ENCODE peak calls at places on chromosomes 11 and 22, in seven cellular contexts. C is psoas muscle; M is tibial nerve; V is SJCRH30; T is left ventricle myocardium inferior; X is colonic mucosa; N is effector memory CD4-positive, alpha-beta T cell. D is an unnamed sample.
A peak's percentile ranks its signal among the peaks of the same experiment; 100 is the strongest.

GRCh38 chr22:21100149-21101032 is 54.6 kb downstream of the LRRC74B start:
- DNase-seq in T (no peak), X (no peak), N (no peak), M (no peak), V (no peak), C (no peak), D (no peak)

GRCh38 chr11:58394195-58394594 is 12.5 kb downstream of the OR5B3 start:
- DNase-seq in N (no peak), V (peak; percentile 51), T (no peak), M (no peak), X (no peak), C (no peak), D (no peak)

GRCh38 chr22:28935140-28935539 is 51.8 kb downstream of the ZNRF3 start:
- DNase-seq in C (no peak), X (no peak), N (no peak), T (no peak), V (no peak), M (no peak), D (no peak)

GRCh38 chr11:64206457-64207246 is at the start of gene FERMT3:
- DNase-seq in M (peak; percentile 31), X (peak; percentile 83), C (peak; percentile 77), N (peak; percentile 48), T (peak; percentile 72), V (peak; percentile 20), D (no peak)

GRCh38 chr11:8227156-8228152 is 36.2 kb downstream of the LMO1 start:
- DNase-seq in T (no peak), N (no peak), V (no peak), X (no peak), M (no peak), C (no peak), D (no peak)

GRCh38 chr11:47257518-47258316 is at the start of gene NR1H3:
- DNase-seq in V (peak; percentile 84), N (no peak), X (peak; percentile 82), T (peak; percentile 86), C (peak; percentile 93), M (peak; percentile 78), D (peak; percentile 53)

GRCh38 chr11:27174026-27174425 is 133.4 kb downstream of the BBOX1 start:
- DNase-seq in N (no peak), V (no peak), M (no peak), T (no peak), X (no peak), C (no peak), D (no peak)

GRCh38 chr11:4074266-4074665 is 20.3 kb upstream of the RRM1 start:
- DNase-seq in X (no peak), C (peak; percentile 75), T (no peak), N (no peak), M (no peak), V (no peak), D (no peak)

GRCh38 chr11:3855808-3856491 is 486 bp downstream of the STIM1 start:
- DNase-seq in T (peak; percentile 56), M (no peak), X (peak; percentile 56), V (peak; percentile 52), N (peak; percentile 40), C (peak; percentile 87), D (peak; percentile 30)

GRCh38 chr22:44396021-44396726 is 83.4 kb upstream of the SHISAL1 start:
- DNase-seq in V (no peak), T (peak; percentile 7), M (no peak), N (no peak), C (peak; percentile 18), X (no peak), D (no peak)

GRCh38 chr22:30868663-30869385 is 99.8 kb downstream of the MORC2 start:
- DNase-seq in V (no peak), C (peak; percentile 46), T (no peak), X (no peak), M (no peak), N (no peak), D (no peak)

GRCh38 chr11:12202911-12203310 is 92.5 kb downstream of the MICAL2 start:
- DNase-seq in T (no peak), N (no peak), M (no peak), C (no peak), X (no peak), V (no peak), D (no peak)

GRCh38 chr11:12198261-12198925 is 88.0 kb downstream of the MICAL2 start:
- DNase-seq in N (no peak), T (no peak), C (no peak), X (no peak), M (no peak), V (no peak), D (no peak)

GRCh38 chr11:12201016-12201985 is 90.9 kb downstream of the MICAL2 start:
- DNase-seq in T (peak; percentile 72), X (no peak), M (no peak), N (no peak), C (no peak), V (no peak), D (no peak)

GRCh38 chr11:12199231-12199948 is 89.0 kb downstream of the MICAL2 start:
- DNase-seq in C (no peak), M (no peak), V (no peak), X (no peak), N (no peak), T (no peak), D (no peak)

DNA sequence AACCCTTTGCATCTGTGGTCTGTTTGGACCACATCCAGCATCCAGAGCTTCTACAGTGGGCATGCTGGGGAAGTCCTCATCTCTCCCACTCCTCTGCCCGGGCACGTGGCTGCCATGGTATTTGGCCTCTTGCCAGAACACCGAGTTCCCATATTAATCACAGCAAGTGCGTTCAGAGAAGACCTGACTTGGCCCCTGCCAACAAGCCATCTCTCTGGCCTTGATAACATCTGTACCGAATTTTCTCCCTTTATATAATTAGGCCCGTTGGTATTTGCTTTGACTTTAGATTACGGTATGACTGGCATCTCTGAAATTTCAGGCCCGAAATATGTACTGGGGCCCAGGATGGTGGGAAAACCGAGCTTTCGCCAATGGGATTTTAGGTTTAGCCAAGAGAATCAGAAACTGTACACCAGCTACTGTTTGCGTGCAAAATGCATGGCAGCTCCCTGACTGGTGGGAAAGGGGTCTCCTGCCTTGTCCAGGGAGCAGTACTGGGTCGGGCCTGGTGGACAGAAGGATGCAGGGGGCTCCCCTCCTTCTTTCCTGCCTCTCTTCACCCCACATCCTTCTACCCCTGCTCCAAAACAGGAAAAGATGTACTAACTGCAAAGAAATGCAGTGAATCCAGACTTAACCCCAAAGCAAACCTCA is 90.1 kb downstream of the MICAL2 start:
- DNase-seq in T (peak; percentile 44), M (peak; percentile 48), N (no peak), X (no peak), V (peak; percentile 41), C (peak; percentile 51), D (no peak)
- H3K4me3 ChIP-seq in T (no peak overlapping the region), M (no peak overlapping the region), N (no peak overlapping the region), X (no peak overlapping the region), V (no peak overlapping the region), C (no peak overlapping the region), D (no peak overlapping the region)

GRCh38 chr22:24592846-24593809 is at the start of gene LRRC75B:
- DNase-seq in V (no peak), T (peak; percentile 93), C (peak; percentile 93), N (no peak), X (peak; percentile 96), M (peak; percentile 86), D (peak; percentile 91)

GRCh38 chr22:24595228-24595627 is 2.4 kb upstream of the LRRC75B start:
- DNase-seq in M (no peak), V (no peak), T (no peak), N (no peak), X (no peak), C (no peak), D (no peak)

GRCh38 chr22:24593810-24594568 is 1.1 kb upstream of the LRRC75B start:
- DNase-seq in T (no peak), N (no peak), C (no peak), M (no peak), V (no peak), X (peak; percentile 70), D (no peak)

GRCh38 chr22:24595863-24596262 is 3.0 kb upstream of the LRRC75B start:
- DNase-seq in V (no peak), C (no peak), T (no peak), X (no peak), M (no peak), N (no peak), D (no peak)

DNA sequence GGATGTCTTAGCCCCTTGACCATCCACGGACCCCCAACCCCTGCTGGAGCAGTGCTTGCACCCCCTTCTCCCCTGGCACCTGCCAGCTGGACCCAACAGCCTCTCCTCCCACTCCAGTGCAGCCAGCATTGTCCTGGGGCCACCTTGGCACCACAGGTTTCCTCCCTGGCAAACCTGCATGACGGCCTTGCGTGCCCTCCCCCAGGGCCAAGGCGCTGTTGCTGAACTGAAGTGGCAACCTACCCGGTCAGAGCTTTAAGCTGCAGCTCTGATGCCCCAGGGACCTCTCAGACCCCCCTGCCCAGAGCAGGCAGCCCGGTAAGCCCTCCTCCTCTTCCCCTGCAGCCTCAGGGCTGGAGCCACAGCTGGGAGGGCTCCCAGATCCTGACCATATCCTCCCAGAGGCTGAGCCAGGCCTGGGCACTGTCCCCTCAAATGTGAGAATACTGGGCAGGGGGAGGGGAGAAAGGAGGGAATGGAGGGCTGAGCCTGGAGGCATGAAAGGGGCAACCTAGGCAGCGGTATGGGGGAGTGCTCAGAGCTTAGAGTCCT is 1.8 kb upstream of the LRRC75B start:
- DNase-seq in M (no peak), C (no peak), N (no peak), V (no peak), T (no peak), X (no peak), D (no peak)
- H3K27ac ChIP-seq in M (no peak overlapping the region), C (no peak overlapping the region), N (no peak overlapping the region), V (no peak overlapping the region), T (no peak overlapping the region), X (no peak overlapping the region), D (no peak overlapping the region)

GRCh38 chr11:134271978-134272377 is 4.2 kb upstream of the GLB1L3 start:
- DNase-seq in T (no peak), M (no peak), N (no peak), C (no peak), X (no peak), V (no peak), D (no peak)

GRCh38 chr11:134275534-134276395 is at the start of gene GLB1L3:
- DNase-seq in T (no peak), N (peak; percentile 63), C (peak; percentile 56), M (no peak), X (no peak), V (no peak), D (peak; percentile 83)

GRCh38 chr11:134275188-134275533 is 1.0 kb upstream of the GLB1L3 start:
- DNase-seq in N (no peak), C (no peak), T (no peak), V (no peak), X (no peak), M (no peak), D (no peak)

GRCh38 chr11:134272381-134273316 is 3.5 kb upstream of the GLB1L3 start:
- DNase-seq in N (no peak), X (no peak), M (no peak), C (no peak), T (no peak), V (peak; percentile 58), D (no peak)

GRCh38 chr11:134273317-134273712 is 2.9 kb upstream of the GLB1L3 start:
- DNase-seq in T (no peak), N (no peak), X (no peak), M (no peak), V (no peak), C (no peak), D (no peak)
- H3K4me3 ChIP-seq in T (no peak overlapping the region), N (no peak overlapping the region), X (no peak overlapping the region), M (no peak overlapping the region), V (no peak overlapping the region), C (no peak overlapping the region), D (no peak overlapping the region)

DNA sequence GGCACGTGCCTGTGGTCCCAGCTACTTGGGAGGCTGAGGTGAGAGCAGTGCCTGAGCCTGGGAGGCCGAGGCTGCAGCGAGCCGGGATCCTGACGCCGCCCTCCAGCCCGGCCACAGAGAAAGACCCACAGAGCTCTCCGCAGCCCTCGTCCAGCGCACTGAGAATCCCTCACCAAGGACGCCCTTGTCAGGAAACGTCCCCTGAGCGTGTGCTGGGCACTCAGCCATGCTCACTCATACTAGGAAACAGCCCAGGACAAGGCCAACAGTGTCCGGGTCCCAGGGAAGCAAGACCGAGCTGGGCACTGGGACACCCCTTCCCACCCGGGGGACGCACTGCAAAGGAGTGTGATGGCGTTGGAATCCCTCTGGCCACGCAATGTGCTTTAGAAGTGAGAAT is 14.5 kb downstream of the DEAF1 start:
- DNase-seq in C (no peak), X (no peak), M (no peak), T (peak; percentile 66), N (no peak), V (no peak), D (no peak)
- H3K27ac ChIP-seq in C (no peak overlapping the region), X (no peak overlapping the region), M (no peak overlapping the region), T (peak overlapping the region; percentile 76), N (no peak overlapping the region), V (no peak overlapping the region), D (no peak overlapping the region)